ENCODE peak calls at places on chromosomes 2 and 18, in eight cellular contexts. S is epithelial cell of esophagus, T is GM12865, K is adrenal gland, Z is AG04449, F is A549, L is GM23338, V is fibroblast of mammary gland. W is an unnamed sample.

GRCh38 chr2:102033028-102033749 is 41.4 kb downstream of the IL1R2 start:
- DNase-seq in S (peak; percentile 46), T (peak; percentile 54), K (no peak), Z (no peak), F (peak; percentile 67), L (no peak), V (peak; percentile 89), W (peak; percentile 2)

GRCh38 chr2:60285476-60286316 is 267.8 kb downstream of the BCL11A start:
- DNase-seq in S (peak; percentile 89), T (peak; percentile 29), K (no peak), Z (no peak), F (no peak), L (no peak), V (no peak), W (no peak)

GRCh38 chr2:42096869-42097591 is 49.2 kb downstream of the PKDCC start:
- DNase-seq in S (no peak), T (peak; percentile 71), K (no peak), Z (no peak), F (no peak), L (no peak), V (no peak), W (no peak)

GRCh38 chr2:6372317-6372903 is 493.3 kb downstream of the CMPK2 start:
- DNase-seq in S (peak; percentile 67), T (no peak), K (no peak), Z (peak; percentile 90), F (peak; percentile 22), L (no peak), V (peak; percentile 2), W (no peak)

GRCh38 chr18:79234438-79234837 is 161.3 kb upstream of the NFATC1 start:
- DNase-seq in S (no peak), T (no peak), K (no peak), Z (no peak), F (no peak), L (no peak), V (no peak), W (no peak)

GRCh38 chr18:45962866-45963265 is 4.3 kb downstream of the EPG5 start:
- DNase-seq in S (no peak), T (no peak), K (no peak), Z (peak; percentile 65), F (no peak), L (no peak), V (peak; percentile 58), W (no peak)

GRCh38 chr2:160510617-160511016 is 17.0 kb upstream of the RBMS1 start:
- DNase-seq in S (no peak), T (no peak), K (no peak), Z (no peak), F (no peak), L (no peak), V (peak; percentile 57), W (no peak)

GRCh38 chr2:100812141-100812540 is 7.8 kb upstream of the NPAS2 start:
- DNase-seq in S (no peak), T (no peak), K (no peak), Z (no peak), F (no peak), L (no peak), V (no peak), W (no peak)

GRCh38 chr2:99488999-99489757 is 639 bp downstream of the REV1 start:
- DNase-seq in S (peak; percentile 45), T (peak; percentile 71), K (peak; percentile 80), Z (no peak), F (peak; percentile 69), L (peak; percentile 62), V (peak; percentile 41), W (no peak)

GRCh38 chr18:31679806-31680793 is 4.3 kb downstream of the B4GALT6 start:
- DNase-seq in S (no peak), T (no peak), K (peak; percentile 51), Z (no peak), F (no peak), L (no peak), V (peak; percentile 35), W (no peak)

GRCh38 chr2:30298302-30298701 is 67.0 kb downstream of the LBH start:
- DNase-seq in S (no peak), T (peak; percentile 19), K (no peak), Z (no peak), F (no peak), L (no peak), V (no peak), W (no peak)

GRCh38 chr2:72210470-72210869 is 62.8 kb upstream of the CYP26B1 start:
- DNase-seq in S (peak; percentile 79), T (no peak), K (no peak), Z (no peak), F (peak; percentile 43), L (no peak), V (no peak), W (no peak)

DNA sequence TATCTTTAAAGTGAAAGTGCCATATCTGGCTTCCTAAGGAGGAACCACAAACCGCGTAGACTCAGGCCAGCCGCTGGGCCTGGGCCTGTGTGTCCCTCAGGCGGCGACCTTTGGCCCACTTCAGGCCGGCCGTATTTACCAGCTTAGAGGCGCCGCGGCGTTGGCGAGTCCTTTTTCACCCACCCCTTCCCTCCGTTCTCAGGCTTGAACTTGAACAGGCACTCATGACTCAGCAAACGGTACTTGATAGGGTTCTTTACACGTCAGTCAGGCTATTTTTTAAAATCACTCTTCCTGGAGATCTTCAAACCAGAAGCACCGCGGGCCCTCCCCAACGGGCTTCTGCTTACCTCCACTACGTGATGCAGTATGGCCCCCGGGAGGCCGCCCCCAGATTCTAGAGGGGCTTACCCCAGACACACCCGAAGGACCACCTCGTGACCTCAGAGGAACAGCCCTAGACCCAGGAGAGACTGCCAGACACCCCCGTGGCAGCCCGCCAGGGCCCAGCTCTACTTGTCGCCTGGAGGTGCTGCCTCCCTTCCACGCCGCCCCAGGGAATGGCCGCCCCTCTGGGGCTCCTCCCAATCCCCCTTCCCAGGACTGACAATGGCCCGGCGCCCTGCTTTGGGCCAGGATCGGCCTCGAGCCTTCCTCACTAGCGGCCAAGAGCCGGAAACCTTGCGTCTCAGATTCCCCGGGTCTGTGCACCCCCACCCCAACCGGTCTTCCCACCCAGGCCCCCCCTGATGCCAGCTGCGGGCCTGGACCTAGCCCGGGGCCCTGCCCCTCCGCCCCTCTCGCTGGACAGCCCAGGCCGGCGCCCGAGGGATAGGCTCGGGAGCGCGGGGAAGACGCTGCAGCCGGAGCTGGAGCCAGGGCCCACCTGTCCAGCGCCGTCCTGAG is 33.8 kb upstream of the IMPA2 start:
- DNase-seq in S (peak; percentile 99), T (peak; percentile 86), K (peak; percentile 87), Z (peak; percentile 94), F (peak; percentile 98), L (peak; percentile 94), V (peak; percentile 99), W (peak; percentile 65)
- H3K4me3 ChIP-seq in S (peak overlapping the region; percentile 53), T (peak overlapping the region; percentile 34), K (no peak overlapping the region), Z (peak overlapping the region; percentile 37), F (peak overlapping the region; percentile 49), L (peak overlapping the region; percentile 83), V (peak overlapping the region; percentile 56), W (peak overlapping the region; percentile 30)

DNA sequence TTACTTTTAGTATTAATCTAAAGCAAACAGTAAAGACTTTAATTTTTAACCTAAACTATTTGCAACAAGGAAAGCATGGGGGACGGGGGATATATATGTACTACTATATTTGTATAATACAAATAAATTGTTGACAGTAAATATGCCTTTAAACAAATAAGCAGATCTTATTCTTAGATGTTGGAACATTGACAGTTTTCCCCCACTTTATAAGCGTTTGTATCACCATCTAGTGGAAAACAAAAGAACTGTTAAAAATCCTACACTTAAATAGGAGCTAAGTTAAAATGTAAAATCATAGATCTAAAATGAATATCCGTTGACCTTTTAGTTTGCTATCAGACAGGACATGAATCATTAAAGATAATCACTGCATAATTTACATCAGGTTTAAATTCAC is 50.0 kb downstream of the RBBP8 start:
- DNase-seq in S (peak; percentile 38), T (peak; percentile 24), K (no peak), Z (no peak), F (peak; percentile 41), L (peak; percentile 48), V (peak; percentile 71), W (no peak)
- TF ChIP-seq CTCF in S (peak; percentile 27), T (peak; percentile 39), K (peak; percentile 64), Z (peak; percentile 25), F (peak; percentile 54), L (peak; percentile 71), V (peak; percentile 50), W (peak; percentile 24)

GRCh38 chr18:21702602-21703001 is 2.0 kb downstream of the ABHD3 start:
- DNase-seq in S (no peak), T (no peak), K (no peak), Z (no peak), F (no peak), L (no peak), V (no peak), W (no peak)
- H3K4me3 ChIP-seq in S (no peak overlapping the region), T (peak overlapping the region; percentile 87), K (no peak overlapping the region), Z (no peak overlapping the region), F (peak overlapping the region; percentile 91), L (peak overlapping the region; percentile 78), V (no peak overlapping the region), W (peak overlapping the region; percentile 14)

DNA sequence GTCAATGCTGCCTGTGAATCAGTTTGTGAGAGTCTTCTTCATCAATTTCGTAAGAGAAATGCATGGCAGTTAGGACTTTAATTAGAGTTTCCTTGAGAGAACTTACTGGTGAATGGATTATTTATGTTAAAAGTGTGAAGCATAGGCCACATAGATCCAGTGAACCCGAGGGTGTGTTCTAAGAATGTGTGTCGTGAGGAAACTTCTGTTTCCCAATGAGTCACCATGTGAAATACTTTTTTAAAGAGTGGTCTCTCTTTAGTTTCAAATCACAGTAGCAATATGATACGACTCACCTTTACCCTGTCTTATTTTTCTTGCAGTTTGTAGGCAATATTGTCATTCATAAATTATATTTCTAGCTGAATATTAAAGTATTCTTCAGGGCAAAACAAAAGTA is 18.5 kb downstream of the THSD7B start:
- DNase-seq in S (peak; percentile 15), T (no peak), K (no peak), Z (no peak), F (no peak), L (no peak), V (no peak), W (no peak)
- TF ChIP-seq CTCF in S (no peak), T (no peak), K (no peak), Z (no peak), F (no peak), L (no peak), V (no peak), W (no peak)

GRCh38 chr2:128373346-128374000 is 54.8 kb upstream of the HS6ST1 start:
- DNase-seq in S (peak; percentile 81), T (no peak), K (no peak), Z (no peak), F (no peak), L (no peak), V (no peak), W (no peak)

GRCh38 chr2:128374001-128374710 is 55.5 kb upstream of the HS6ST1 start:
- DNase-seq in S (peak; percentile 80), T (no peak), K (no peak), Z (peak; percentile 65), F (no peak), L (no peak), V (peak; percentile 35), W (no peak)

GRCh38 chr2:128376241-128377041 is 57.8 kb upstream of the HS6ST1 start:
- DNase-seq in S (no peak), T (no peak), K (no peak), Z (no peak), F (no peak), L (no peak), V (peak; percentile 33), W (no peak)

GRCh38 chr2:128375454-128375853 is 56.8 kb upstream of the HS6ST1 start:
- DNase-seq in S (peak; percentile 57), T (no peak), K (no peak), Z (no peak), F (no peak), L (no peak), V (no peak), W (no peak)

GRCh38 chr2:128374711-128375413 is 56.2 kb upstream of the HS6ST1 start:
- DNase-seq in S (no peak), T (no peak), K (no peak), Z (no peak), F (no peak), L (no peak), V (no peak), W (no peak)
- H3K4me3 ChIP-seq in S (no peak overlapping the region), T (no peak overlapping the region), K (no peak overlapping the region), Z (no peak overlapping the region), F (no peak overlapping the region), L (no peak overlapping the region), V (no peak overlapping the region), W (no peak overlapping the region)